ENCODE peak calls at places on chromosomes 16 and 17, in five cellular contexts. One of them, this sample, is unnamed.

GRCh38 chr16:27511657-27512056 is 38.1 kb downstream of the GTF3C1 start:
- DNase-seq in IMR-90: no peak
- DNase-seq in trophoblast cell: peak
- DNase-seq in H1: no peak
- DNase-seq in neuronal stem cell: no peak
- DNase-seq in this sample: no peak

GRCh38 chr16:79008036-79008868 is 592.3 kb downstream of the MAF start:
- DNase-seq in IMR-90: no peak
- DNase-seq in trophoblast cell: no peak
- DNase-seq in H1: no peak
- DNase-seq in neuronal stem cell: no peak
- DNase-seq in this sample: no peak

GRCh38 chr16:78142784-78143183 is 43.3 kb downstream of the WWOX start:
- DNase-seq in IMR-90: no peak
- DNase-seq in trophoblast cell: no peak
- DNase-seq in H1: no peak
- DNase-seq in neuronal stem cell: no peak
- DNase-seq in this sample: no peak

GRCh38 chr17:61407211-61407911 is 7.7 kb downstream of the TBX2 start:
- DNase-seq in IMR-90: peak
- DNase-seq in trophoblast cell: no peak
- DNase-seq in H1: no peak
- DNase-seq in neuronal stem cell: no peak
- DNase-seq in this sample: peak

GRCh38 chr16:89200124-89200849 is at the start of gene SLC22A31:
- DNase-seq in IMR-90: no peak
- DNase-seq in trophoblast cell: no peak
- DNase-seq in H1: no peak
- DNase-seq in neuronal stem cell: no peak
- DNase-seq in this sample: peak

GRCh38 chr16:27739606-27740357 is 189.8 kb downstream of the KATNIP start:
- DNase-seq in IMR-90: no peak
- DNase-seq in trophoblast cell: no peak
- DNase-seq in H1: no peak
- DNase-seq in neuronal stem cell: no peak
- DNase-seq in this sample: no peak

GRCh38 chr17:29495011-29495410 is 71.8 kb downstream of the ABHD15 start:
- DNase-seq in IMR-90: peak
- DNase-seq in trophoblast cell: peak
- DNase-seq in H1: no peak
- DNase-seq in neuronal stem cell: no peak
- DNase-seq in this sample: no peak

GRCh38 chr16:58503863-58504688 is 4.1 kb downstream of the NDRG4 start:
- DNase-seq in IMR-90: no peak
- DNase-seq in trophoblast cell: no peak
- DNase-seq in H1: no peak
- DNase-seq in neuronal stem cell: no peak
- DNase-seq in this sample: no peak

GRCh38 chr16:57279780-57280638 is 4.5 kb downstream of the PLLP start:
- DNase-seq in IMR-90: no peak
- DNase-seq in trophoblast cell: peak
- DNase-seq in H1: no peak
- DNase-seq in neuronal stem cell: no peak
- DNase-seq in this sample: no peak

GRCh38 chr16:77962689-77963088 is 59.7 kb upstream of the CLEC3A start:
- DNase-seq in IMR-90: no peak
- DNase-seq in trophoblast cell: no peak
- DNase-seq in H1: no peak
- DNase-seq in neuronal stem cell: no peak
- DNase-seq in this sample: no peak

GRCh38 chr17:31571124-31571892 is 179.8 kb downstream of the RAB11FIP4 start:
- DNase-seq in IMR-90: peak
- DNase-seq in trophoblast cell: peak
- DNase-seq in H1: no peak
- DNase-seq in neuronal stem cell: no peak
- DNase-seq in this sample: no peak

GRCh38 chr17:7348478-7349242 is 3.3 kb upstream of the KCTD11 start:
- DNase-seq in IMR-90: peak
- DNase-seq in trophoblast cell: no peak
- DNase-seq in H1: no peak
- DNase-seq in neuronal stem cell: no peak
- DNase-seq in this sample: no peak

DNA sequence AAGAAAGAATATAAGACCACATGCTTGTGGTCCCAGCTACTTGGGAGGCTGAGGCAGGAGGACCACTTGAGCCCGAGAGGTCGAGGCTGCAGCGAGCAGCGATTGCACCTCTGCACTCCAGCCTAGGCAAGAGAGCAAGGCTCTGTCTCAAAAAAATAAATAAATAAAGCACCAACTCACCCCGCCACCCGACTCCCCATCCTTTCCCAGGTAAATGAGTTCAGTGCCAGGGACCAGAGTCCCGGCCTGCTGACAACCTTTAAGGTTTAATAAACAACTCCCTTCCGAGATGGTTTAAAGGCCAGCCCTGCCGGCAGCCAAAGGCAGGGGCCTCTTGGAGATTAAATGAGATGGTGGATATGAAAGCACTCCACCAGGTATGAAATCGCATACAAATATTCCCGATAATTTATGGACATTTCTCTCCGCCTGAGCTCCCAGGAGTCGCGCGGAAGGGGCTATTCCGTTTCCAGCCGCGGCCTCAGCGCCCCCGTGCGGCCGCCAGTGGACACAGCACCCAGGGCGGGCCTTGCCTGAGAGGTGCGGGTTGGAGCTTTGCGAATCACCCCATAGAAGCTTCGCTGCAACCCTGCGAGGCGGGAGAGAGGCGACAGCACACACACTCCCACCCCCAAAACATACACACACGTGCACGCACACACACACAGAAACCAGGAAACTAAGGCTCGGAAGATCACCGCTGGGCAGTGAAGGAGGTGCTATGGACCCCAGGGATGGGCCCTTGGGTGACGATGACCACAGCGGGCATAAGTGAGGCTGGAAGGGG is 4.0 kb upstream of the RPL38 start:
- DNase-seq in IMR-90: no peak
- DNase-seq in trophoblast cell: peak
- DNase-seq in H1: no peak
- DNase-seq in neuronal stem cell: peak
- DNase-seq in this sample: peak
- H2AFZ ChIP-seq in IMR-90: peak
- H2AFZ ChIP-seq in trophoblast cell: no peak
- H2AFZ ChIP-seq in H1: peak
- H2AFZ ChIP-seq in neuronal stem cell: peak
- H2AFZ ChIP-seq in this sample: peak

GRCh38 chr17:35227546-35227945 is 15.3 kb upstream of the SLFN5 start:
- DNase-seq in IMR-90: no peak
- DNase-seq in trophoblast cell: no peak
- DNase-seq in H1: no peak
- DNase-seq in neuronal stem cell: no peak
- DNase-seq in this sample: no peak

GRCh38 chr17:35218901-35219300 is 24.0 kb upstream of the SLFN5 start:
- DNase-seq in IMR-90: no peak
- DNase-seq in trophoblast cell: no peak
- DNase-seq in H1: no peak
- DNase-seq in neuronal stem cell: no peak
- DNase-seq in this sample: no peak

GRCh38 chr17:35222452-35222851 is 20.4 kb upstream of the SLFN5 start:
- DNase-seq in IMR-90: no peak
- DNase-seq in trophoblast cell: no peak
- DNase-seq in H1: no peak
- DNase-seq in neuronal stem cell: no peak
- DNase-seq in this sample: no peak

DNA sequence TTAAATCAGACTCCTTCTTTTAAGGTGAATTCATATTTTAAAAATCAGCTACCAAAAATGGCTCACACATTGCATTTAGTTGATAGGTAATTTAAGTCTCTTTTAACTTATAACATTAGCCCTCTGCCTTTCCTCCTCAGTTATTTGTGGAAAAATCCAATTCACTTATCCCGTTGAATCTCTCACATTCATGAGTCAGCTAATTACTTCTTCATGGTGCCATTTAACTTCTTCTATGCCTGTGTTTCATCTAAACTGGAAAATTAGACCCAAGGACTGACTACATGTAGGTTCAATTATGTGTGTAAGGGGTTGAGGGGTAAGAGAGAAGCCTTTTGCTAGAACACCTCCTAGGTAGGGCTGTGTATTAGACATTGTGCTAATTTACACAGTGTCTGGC is 18.4 kb upstream of the SLFN5 start:
- DNase-seq in IMR-90: no peak
- DNase-seq in trophoblast cell: no peak
- DNase-seq in H1: no peak
- DNase-seq in neuronal stem cell: no peak
- DNase-seq in this sample: no peak
- H4K8ac ChIP-seq in IMR-90: no peak
- H4K8ac ChIP-seq in trophoblast cell: no peak
- H4K8ac ChIP-seq in H1: no peak
- H4K8ac ChIP-seq in neuronal stem cell: no peak
- H4K8ac ChIP-seq in this sample: no peak

DNA sequence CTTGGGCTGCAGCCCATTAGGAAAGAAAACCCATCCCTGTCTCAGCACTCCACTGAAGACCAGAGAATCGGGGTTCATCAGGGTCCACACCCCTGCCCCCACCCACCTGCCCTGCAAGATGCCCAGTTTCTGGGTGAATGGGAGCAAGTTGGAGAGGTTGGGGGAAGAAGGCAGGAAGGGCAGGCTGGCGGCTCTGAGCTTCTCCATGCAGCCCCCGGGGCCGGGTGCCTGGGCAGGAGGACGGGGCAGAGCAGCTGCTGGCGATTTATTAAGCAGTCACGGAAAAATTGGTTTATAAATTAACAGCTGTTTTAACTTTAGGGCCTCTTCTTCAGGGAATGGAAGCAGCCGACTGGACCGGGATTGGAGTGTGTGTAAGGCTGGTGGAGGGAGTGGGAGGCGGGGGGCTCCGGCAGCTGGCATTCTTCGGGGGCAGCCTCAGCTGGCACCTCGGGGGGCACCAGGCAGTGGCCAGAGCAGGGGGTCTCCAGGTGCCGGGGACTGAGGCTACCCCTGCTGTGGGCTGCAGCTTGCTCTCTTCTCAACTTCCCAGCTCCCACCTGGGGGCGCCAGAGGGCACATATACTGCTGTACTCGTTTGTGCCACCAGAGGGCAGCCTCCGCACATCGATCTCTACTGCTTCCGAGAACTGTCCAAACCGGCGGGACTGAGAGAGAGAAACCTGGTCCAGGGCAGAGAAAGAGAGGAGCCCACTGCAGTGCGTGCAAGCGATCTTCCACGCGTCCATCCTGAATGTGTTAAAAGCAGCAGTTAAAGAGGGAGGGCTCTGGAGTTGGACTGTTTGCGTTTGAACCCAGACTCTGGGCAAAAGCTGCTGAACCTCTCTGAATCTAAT is 5.0 kb upstream of the PPP1R1B start:
- DNase-seq in IMR-90: peak
- DNase-seq in trophoblast cell: peak
- DNase-seq in H1: no peak
- DNase-seq in neuronal stem cell: peak
- DNase-seq in this sample: peak
- H2AFZ ChIP-seq in IMR-90: peak
- H2AFZ ChIP-seq in trophoblast cell: no peak
- H2AFZ ChIP-seq in H1: no peak
- H2AFZ ChIP-seq in neuronal stem cell: peak
- H2AFZ ChIP-seq in this sample: no peak

GRCh38 chr16:30567160-30567990 is 4.1 kb downstream of the ZNF688 start:
- DNase-seq in IMR-90: peak
- DNase-seq in trophoblast cell: peak
- DNase-seq in H1: no peak
- DNase-seq in neuronal stem cell: no peak
- DNase-seq in this sample: no peak
- H4K8ac ChIP-seq in IMR-90: no peak
- H4K8ac ChIP-seq in trophoblast cell: no peak
- H4K8ac ChIP-seq in H1: no peak
- H4K8ac ChIP-seq in neuronal stem cell: no peak
- H4K8ac ChIP-seq in this sample: no peak

GRCh38 chr16:67723151-67723915 is 4.2 kb upstream of the GFOD2 start:
- DNase-seq in IMR-90: peak
- DNase-seq in trophoblast cell: peak
- DNase-seq in H1: no peak
- DNase-seq in neuronal stem cell: no peak
- DNase-seq in this sample: no peak
- H2AFZ ChIP-seq in IMR-90: peak
- H2AFZ ChIP-seq in trophoblast cell: no peak
- H2AFZ ChIP-seq in H1: no peak
- H2AFZ ChIP-seq in neuronal stem cell: no peak
- H2AFZ ChIP-seq in this sample: no peak

GRCh38 chr16:84820771-84821170 is 986 bp downstream of the CRISPLD2 start:
- DNase-seq in IMR-90: no peak
- DNase-seq in trophoblast cell: no peak
- DNase-seq in H1: no peak
- DNase-seq in neuronal stem cell: no peak
- DNase-seq in this sample: no peak

GRCh38 chr16:84821179-84821578 is 1.4 kb downstream of the CRISPLD2 start:
- DNase-seq in IMR-90: no peak
- DNase-seq in trophoblast cell: no peak
- DNase-seq in H1: no peak
- DNase-seq in neuronal stem cell: no peak
- DNase-seq in this sample: no peak

GRCh38 chr16:84818989-84819643 is 669 bp upstream of the CRISPLD2 start:
- DNase-seq in IMR-90: no peak
- DNase-seq in trophoblast cell: peak
- DNase-seq in H1: no peak
- DNase-seq in neuronal stem cell: no peak
- DNase-seq in this sample: peak

GRCh38 chr16:84819644-84820304 is at the start of gene CRISPLD2:
- DNase-seq in IMR-90: peak
- DNase-seq in trophoblast cell: peak
- DNase-seq in H1: peak
- DNase-seq in neuronal stem cell: peak
- DNase-seq in this sample: peak

DNA sequence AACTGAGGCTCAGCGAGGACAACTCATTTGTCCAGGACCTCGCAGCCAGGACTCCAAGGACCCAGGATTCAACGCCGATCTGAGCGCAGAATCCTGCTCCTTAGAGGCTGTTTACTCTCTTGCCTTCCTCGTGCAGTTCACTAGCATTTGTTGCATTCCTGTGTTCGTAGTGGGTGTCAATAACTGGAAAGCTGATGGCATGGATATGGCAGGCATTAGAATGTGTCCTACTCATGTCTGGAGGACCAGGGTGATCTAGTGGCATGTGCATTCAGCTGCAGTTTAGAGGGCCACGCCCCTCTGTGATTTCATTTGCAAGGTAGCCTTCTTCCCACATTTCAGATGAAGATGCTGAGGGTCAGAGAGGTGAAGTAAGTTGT is 510 bp downstream of the CRISPLD2 start:
- DNase-seq in IMR-90: no peak
- DNase-seq in trophoblast cell: peak
- DNase-seq in H1: no peak
- DNase-seq in neuronal stem cell: no peak
- DNase-seq in this sample: no peak
- H4K8ac ChIP-seq in IMR-90: peak
- H4K8ac ChIP-seq in trophoblast cell: no peak
- H4K8ac ChIP-seq in H1: no peak
- H4K8ac ChIP-seq in neuronal stem cell: no peak
- H4K8ac ChIP-seq in this sample: no peak

DNA sequence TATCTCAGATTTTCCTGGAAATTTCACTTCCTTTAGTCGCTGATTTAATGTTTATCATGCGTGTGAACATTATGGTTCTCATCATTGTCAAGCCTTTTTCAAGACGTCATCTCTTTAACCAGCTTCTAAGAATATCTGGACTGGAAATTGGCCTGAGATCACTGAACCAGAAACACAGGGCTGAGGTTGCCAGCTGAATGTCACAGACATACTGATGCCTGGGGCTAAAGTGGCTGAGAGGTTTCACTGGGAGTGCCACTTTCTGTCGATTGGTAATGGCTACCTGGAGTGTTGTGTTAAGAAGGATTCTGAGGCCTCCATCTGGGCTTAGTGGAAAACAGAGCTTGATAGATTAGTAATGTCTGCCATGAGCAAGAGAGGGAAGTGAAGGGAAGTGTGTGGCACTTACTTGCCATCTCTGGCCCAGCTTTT is 54.2 kb downstream of the CRISPLD2 start:
- DNase-seq in IMR-90: no peak
- DNase-seq in trophoblast cell: peak
- DNase-seq in H1: no peak
- DNase-seq in neuronal stem cell: no peak
- DNase-seq in this sample: no peak
- H2AFZ ChIP-seq in IMR-90: peak
- H2AFZ ChIP-seq in trophoblast cell: no peak
- H2AFZ ChIP-seq in H1: no peak
- H2AFZ ChIP-seq in neuronal stem cell: no peak
- H2AFZ ChIP-seq in this sample: no peak